ENCODE peak calls at places on chromosomes 6 and 20, in four cellular contexts. J, I, V and M are unnamed samples.

GRCh38 chr6:160042014-160042773 is 73.3 kb downstream of the IGF2R start:
- DNase-seq in J (peak; percentile 78), I (no peak), V (no peak), M (peak; percentile 84)

GRCh38 chr6:108127826-108128225 is 38.0 kb upstream of the NR2E1 start:
- DNase-seq in J (peak; percentile 66), I (no peak), V (no peak), M (no peak)

GRCh38 chr6:16228709-16229665 is 9.4 kb upstream of the GMPR start:
- DNase-seq in J (no peak), I (no peak), V (no peak), M (peak; percentile 20)

GRCh38 chr6:36599791-36600209 is 5.6 kb downstream of the SRSF3 start:
- DNase-seq in J (peak; percentile 66), I (no peak), V (no peak), M (peak; percentile 37)

GRCh38 chr20:45206746-45207145 is at the start of gene SEMG1:
- DNase-seq in J (no peak), I (no peak), V (no peak), M (no peak)

GRCh38 chr6:100568255-100568654 is 103.5 kb upstream of the SIM1 start:
- DNase-seq in J (no peak), I (no peak), V (no peak), M (no peak)

GRCh38 chr6:97123112-97123511 is 159.9 kb downstream of the MMS22L start:
- DNase-seq in J (no peak), I (no peak), V (no peak), M (no peak)

GRCh38 chr6:27871919-27872633 is 40.1 kb downstream of the OR2B2 start:
- DNase-seq in J (peak; percentile 98), I (peak; percentile 89), V (peak; percentile 86), M (peak; percentile 99)

GRCh38 chr20:45372646-45373352 is 5.3 kb downstream of the TP53TG5 start:
- DNase-seq in J (no peak), I (no peak), V (no peak), M (no peak)

GRCh38 chr6:125182237-125183018 is 28.9 kb downstream of the TPD52L1 start:
- DNase-seq in J (no peak), I (no peak), V (no peak), M (no peak)

GRCh38 chr6:121652726-121653623 is 217.5 kb downstream of the GJA1 start:
- DNase-seq in J (peak; percentile 93), I (no peak), V (no peak), M (peak; percentile 91)

GRCh38 chr6:87241304-87241703 is 81.1 kb upstream of the SMIM8 start:
- DNase-seq in J (no peak), I (no peak), V (no peak), M (no peak)

GRCh38 chr20:48025661-48026060 is 240.4 kb upstream of the SULF2 start:
- DNase-seq in J (no peak), I (no peak), V (no peak), M (peak; percentile 41)

GRCh38 chr20:31844737-31845299 is 586 bp downstream of the FOXS1 start:
- DNase-seq in J (no peak), I (no peak), V (no peak), M (no peak)

GRCh38 chr6:153231048-153231635 is 100.1 kb upstream of the RGS17 start:
- DNase-seq in J (peak; percentile 68), I (peak; percentile 4), V (peak; percentile 16), M (peak; percentile 46)

GRCh38 chr6:111838749-111839484 is 34.3 kb downstream of the FYN start:
- DNase-seq in J (no peak), I (no peak), V (no peak), M (no peak)

GRCh38 chr6:15490242-15491100 is 172.4 kb downstream of the DTNBP1 start:
- DNase-seq in J (no peak), I (no peak), V (no peak), M (no peak)

GRCh38 chr20:50817776-50818172 is 22.9 kb downstream of the BCAS4 start:
- DNase-seq in J (no peak), I (no peak), V (no peak), M (no peak)

GRCh38 chr6:137894779-137895385 is 27.8 kb downstream of the TNFAIP3 start:
- DNase-seq in J (peak; percentile 79), I (no peak), V (no peak), M (peak; percentile 71)

GRCh38 chr6:5645275-5645674 is 361.4 kb downstream of the NRN1 start:
- DNase-seq in J (no peak), I (no peak), V (no peak), M (no peak)

GRCh38 chr6:114941078-114941477 is 598.3 kb upstream of the HS3ST5 start:
- DNase-seq in J (no peak), I (no peak), V (no peak), M (no peak)

GRCh38 chr6:125009578-125009977 is 47.3 kb downstream of the RNF217 start:
- DNase-seq in J (peak; percentile 58), I (no peak), V (no peak), M (peak; percentile 68)

GRCh38 chr20:4883546-4883945 is 117.8 kb downstream of the SLC23A2 start:
- DNase-seq in J (no peak), I (no peak), V (no peak), M (no peak)

GRCh38 chr6:1229301-1229700 is 82.6 kb upstream of the FOXQ1 start:
- DNase-seq in J (no peak), I (no peak), V (no peak), M (no peak)

GRCh38 chr6:24547243-24547642 is 52.5 kb downstream of the ALDH5A1 start:
- DNase-seq in J (no peak), I (peak; percentile 17), V (peak; percentile 23), M (no peak)

GRCh38 chr6:128414943-128415342 is 105.5 kb downstream of the PTPRK start:
- DNase-seq in J (peak; percentile 43), I (no peak), V (no peak), M (peak; percentile 14)

GRCh38 chr6:152576525-152576924 is 60.6 kb downstream of the SYNE1 start:
- DNase-seq in J (no peak), I (no peak), V (no peak), M (no peak)

GRCh38 chr20:49641683-49642649 is 71.7 kb downstream of the B4GALT5 start:
- DNase-seq in J (no peak), I (no peak), V (no peak), M (no peak)

GRCh38 chr6:108027594-108027993 is 46.9 kb downstream of the OSTM1 start:
- DNase-seq in J (peak; percentile 15), I (no peak), V (no peak), M (peak; percentile 25)

GRCh38 chr6:118810420-118811027 is 83.4 kb upstream of the ASF1A start:
- DNase-seq in J (no peak), I (no peak), V (peak; percentile 48), M (no peak)

GRCh38 chr6:101126501-101126900 is 245.4 kb upstream of the ASCC3 start:
- DNase-seq in J (no peak), I (no peak), V (no peak), M (no peak)

GRCh38 chr6:50128420-50129005 is 78.8 kb upstream of the DEFB112 start:
- DNase-seq in J (peak; percentile 44), I (peak; percentile 9), V (peak; percentile 6), M (peak; percentile 37)

GRCh38 chr6:108788416-108788815 is 59.8 kb upstream of the ARMC2 start:
- DNase-seq in J (no peak), I (no peak), V (no peak), M (no peak)

GRCh38 chr20:18719426-18719825 is 94.2 kb upstream of the SCP2D1 start:
- DNase-seq in J (peak; percentile 19), I (no peak), V (no peak), M (no peak)

GRCh38 chr20:10306440-10307358 is 88.1 kb downstream of the SNAP25 start:
- DNase-seq in J (peak; percentile 90), I (no peak), V (no peak), M (peak; percentile 96)

GRCh38 chr6:85483861-85484260 is 34.0 kb downstream of the NT5E start:
- DNase-seq in J (no peak), I (no peak), V (no peak), M (no peak)

DNA sequence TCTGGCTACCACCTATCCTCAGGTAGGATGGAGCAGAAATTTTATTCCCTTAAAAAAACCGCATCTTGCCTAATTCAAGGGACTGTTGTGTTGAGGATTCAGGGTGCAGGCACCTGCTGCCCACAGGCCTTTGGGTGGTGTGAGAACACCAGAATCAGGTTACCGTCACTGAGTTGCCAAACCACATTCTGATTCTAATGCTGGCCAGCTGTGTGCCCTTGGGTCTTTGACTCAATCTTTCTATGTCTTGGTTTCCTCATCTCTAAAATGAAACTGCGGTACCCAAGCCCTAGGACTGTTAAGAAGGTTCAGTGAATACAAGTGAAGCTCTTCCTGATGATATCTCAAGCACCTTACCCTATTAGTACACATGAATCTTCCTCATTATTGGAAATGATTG is 827.3 kb downstream of the DHX35 start:
- DNase-seq in J (no peak), I (no peak), V (no peak), M (no peak)
- TF ChIP-seq CTCF in J (no peak), I (no peak), V (no peak), M (no peak)

GRCh38 chr6:169212897-169213813 is 40.5 kb downstream of the THBS2 start:
- DNase-seq in J (peak; percentile 90), I (peak; percentile 68), V (peak; percentile 90), M (peak; percentile 68)
- TF ChIP-seq CTCF in J (peak; percentile 31), I (peak; percentile 14), V (no peak), M (no peak)

GRCh38 chr20:41089555-41089954 is 47.8 kb upstream of the PLCG1 start:
- DNase-seq in J (no peak), I (no peak), V (no peak), M (no peak)
- TF ChIP-seq CTCF in J (no peak), I (no peak), V (no peak), M (no peak)

GRCh38 chr6:31161216-31162126 is 3.1 kb downstream of the TCF19 start:
- DNase-seq in J (no peak), I (no peak), V (no peak), M (no peak)

GRCh38 chr6:31156647-31157046 is 955 bp downstream of the CCHCR1 start:
- DNase-seq in J (no peak), I (no peak), V (no peak), M (no peak)

GRCh38 chr6:31158140-31158862 is at the start of gene TCF19:
- DNase-seq in J (peak; percentile 100), I (peak; percentile 100), V (peak; percentile 99), M (peak; percentile 99)

GRCh38 chr6:31157543-31158139 is at the start of gene CCHCR1:
- DNase-seq in J (peak; percentile 4), I (no peak), V (no peak), M (no peak)

DNA sequence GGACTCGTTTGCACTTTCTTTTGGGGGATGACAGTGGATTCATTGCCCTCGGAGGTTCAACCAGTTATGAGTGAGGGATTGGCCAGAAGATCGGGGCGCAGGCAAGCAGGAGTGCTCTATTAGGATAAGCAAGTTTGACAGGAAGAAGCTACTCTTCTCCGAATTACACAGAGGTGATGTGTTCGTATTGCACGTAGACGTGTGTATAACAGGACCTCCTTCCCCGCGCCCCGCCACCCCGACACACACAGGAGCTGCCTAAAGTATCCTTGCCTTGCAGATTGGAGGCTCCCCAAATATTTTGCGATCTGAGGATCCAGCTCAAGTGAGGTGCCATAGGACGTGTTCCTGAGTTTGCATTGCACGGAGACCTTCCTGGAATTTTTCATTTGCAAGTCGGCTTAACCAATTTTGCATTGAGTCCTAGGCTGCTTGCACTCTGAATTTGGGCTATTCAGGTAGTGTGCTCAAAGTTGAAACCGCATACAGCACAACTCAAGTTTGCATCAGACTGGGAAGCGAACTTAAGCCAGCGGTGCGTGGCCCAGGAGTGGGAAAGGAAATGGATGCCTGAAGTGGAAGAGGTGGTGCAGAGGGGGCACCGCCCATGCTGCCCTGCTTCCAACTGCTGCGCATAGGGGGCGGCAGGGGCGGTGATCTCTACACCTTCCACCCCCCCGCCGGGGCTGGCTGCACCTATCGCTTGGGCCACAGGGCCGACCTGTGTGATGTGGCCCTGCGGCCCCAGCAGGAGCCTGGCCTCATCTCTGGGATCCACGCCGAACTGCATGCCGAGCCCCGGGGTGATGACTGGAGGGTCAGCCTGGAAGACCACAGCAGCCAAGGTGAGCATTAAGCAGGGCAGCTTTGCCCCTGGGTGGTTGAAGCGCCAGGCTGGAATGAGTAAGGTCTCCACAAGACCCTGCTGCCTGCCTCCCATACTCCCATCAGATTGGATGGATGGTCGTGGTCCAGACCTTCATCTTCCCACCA is 770 bp downstream of the TCF19 start:
- DNase-seq in J (peak; percentile 36), I (peak; percentile 47), V (no peak), M (peak; percentile 13)
- TF ChIP-seq CTCF in J (peak; percentile 6), I (no peak), V (no peak), M (peak; percentile 12)